ENCODE peak calls at places on chromosome 13, in four cellular contexts. C is tibial artery, T is keratinocyte, Y is body of pancreas. U is an unnamed sample.

GRCh38 chr13:47680752-47681151 is 320.3 kb downstream of the SUCLA2 start:
- DNase-seq in C (no peak), T (no peak), Y (no peak), U (no peak)

GRCh38 chr13:64855506-64855905 is 2374.6 kb downstream of the PCDH9 start:
- DNase-seq in C (no peak), T (no peak), Y (no peak), U (no peak)

GRCh38 chr13:40124648-40125045 is 469.2 kb downstream of the COG6 start:
- DNase-seq in C (no peak), T (no peak), Y (no peak), U (no peak)

GRCh38 chr13:98476106-98476505 is 100.8 kb downstream of the STK24 start:
- DNase-seq in C (no peak), T (no peak), Y (peak; percentile 52), U (no peak)

GRCh38 chr13:20033486-20033885 is 75.0 kb downstream of the ZMYM2 start:
- DNase-seq in C (no peak), T (no peak), Y (no peak), U (no peak)

GRCh38 chr13:81639984-81640582 is 1299.2 kb upstream of the SPRY2 start:
- DNase-seq in C (no peak), T (no peak), Y (peak; percentile 24), U (peak; percentile 9)

GRCh38 chr13:99260216-99260615 is 2.0 kb upstream of the GPR18 start:
- DNase-seq in C (no peak), T (no peak), Y (no peak), U (no peak)

GRCh38 chr13:48653074-48654054 is at the start of gene CYSLTR2:
- DNase-seq in C (no peak), T (no peak), Y (no peak), U (no peak)

GRCh38 chr13:73870970-73871935 is 263.0 kb downstream of the KLF12 start:
- DNase-seq in C (peak; percentile 40), T (no peak), Y (no peak), U (no peak)

GRCh38 chr13:76976488-76976887 is 15.4 kb upstream of the CLN5 start:
- DNase-seq in C (no peak), T (no peak), Y (no peak), U (no peak)

GRCh38 chr13:71860547-71861131 is 6.4 kb downstream of the DACH1 start:
- DNase-seq in C (no peak), T (no peak), Y (no peak), U (no peak)

GRCh38 chr13:76836311-76836710 is 49.9 kb downstream of the KCTD12 start:
- DNase-seq in C (no peak), T (no peak), Y (no peak), U (no peak)

GRCh38 chr13:47976325-47976724 is 24.7 kb downstream of the SUCLA2 start:
- DNase-seq in C (no peak), T (no peak), Y (no peak), U (no peak)

GRCh38 chr13:40993119-40993518 is 26.0 kb downstream of the ELF1 start:
- DNase-seq in C (no peak), T (no peak), Y (peak; percentile 71), U (no peak)

GRCh38 chr13:64206430-64207225 is 2791.0 kb upstream of the PCDH20 start:
- DNase-seq in C (no peak), T (no peak), Y (no peak), U (no peak)

GRCh38 chr13:43879323-43880181 is at the start of the genes CCDC122 and LACC1:
- DNase-seq in C (peak; percentile 78), T (no peak), Y (peak; percentile 87), U (peak; percentile 43)

GRCh38 chr13:47794963-47795362 is 206.1 kb downstream of the SUCLA2 start:
- DNase-seq in C (no peak), T (no peak), Y (no peak), U (no peak)

GRCh38 chr13:99659234-99659633 is 158.0 kb downstream of the TM9SF2 start:
- DNase-seq in C (no peak), T (no peak), Y (no peak), U (no peak)

GRCh38 chr13:40340368-40341085 is 325.9 kb downstream of the FOXO1 start:
- DNase-seq in C (no peak), T (no peak), Y (peak; percentile 83), U (no peak)

GRCh38 chr13:33953203-33953602 is 135.3 kb downstream of the RFC3 start:
- DNase-seq in C (no peak), T (no peak), Y (no peak), U (no peak)

GRCh38 chr13:77002590-77003190 is 10.8 kb downstream of the CLN5 start:
- DNase-seq in C (no peak), T (no peak), Y (no peak), U (no peak)

GRCh38 chr13:63838366-63839110 is 2422.9 kb upstream of the PCDH20 start:
- DNase-seq in C (no peak), T (no peak), Y (no peak), U (no peak)

GRCh38 chr13:106570354-106570822 is 2.5 kb upstream of the ARGLU1 start:
- DNase-seq in C (peak; percentile 83), T (peak; percentile 62), Y (peak; percentile 86), U (peak; percentile 38)

GRCh38 chr13:98224557-98224956 is 47.5 kb upstream of the RNF113B start:
- DNase-seq in C (no peak), T (no peak), Y (no peak), U (no peak)

GRCh38 chr13:110517505-110518149 is 43.9 kb downstream of the RAB20 start:
- DNase-seq in C (no peak), T (no peak), Y (no peak), U (no peak)

GRCh38 chr13:41606646-41607045 is 149.3 kb downstream of the RGCC start:
- DNase-seq in C (no peak), T (no peak), Y (no peak), U (no peak)

GRCh38 chr13:48318714-48319457 is 15.3 kb downstream of the RB1 start:
- DNase-seq in C (peak; percentile 33), T (no peak), Y (peak; percentile 41), U (no peak)

GRCh38 chr13:100491164-100491847 is 97.3 kb downstream of the GGACT start:
- DNase-seq in C (peak; percentile 55), T (no peak), Y (no peak), U (no peak)

GRCh38 chr13:20002766-20003165 is 44.2 kb downstream of the ZMYM2 start:
- DNase-seq in C (no peak), T (no peak), Y (no peak), U (no peak)

GRCh38 chr13:100828226-100828625 is 153.6 kb upstream of the TMTC4 start:
- DNase-seq in C (no peak), T (no peak), Y (no peak), U (peak; percentile 42)

GRCh38 chr13:44148159-44148929 is 225.3 kb upstream of the SERP2 start:
- DNase-seq in C (no peak), T (no peak), Y (no peak), U (no peak)

GRCh38 chr13:52010890-52011689 is at the start of gene ATP7B:
- DNase-seq in C (peak; percentile 23), T (no peak), Y (peak; percentile 24), U (peak; percentile 11)
- TF ChIP-seq CTCF in C (peak; percentile 9), T (no peak), Y (no peak), U (no peak)

DNA sequence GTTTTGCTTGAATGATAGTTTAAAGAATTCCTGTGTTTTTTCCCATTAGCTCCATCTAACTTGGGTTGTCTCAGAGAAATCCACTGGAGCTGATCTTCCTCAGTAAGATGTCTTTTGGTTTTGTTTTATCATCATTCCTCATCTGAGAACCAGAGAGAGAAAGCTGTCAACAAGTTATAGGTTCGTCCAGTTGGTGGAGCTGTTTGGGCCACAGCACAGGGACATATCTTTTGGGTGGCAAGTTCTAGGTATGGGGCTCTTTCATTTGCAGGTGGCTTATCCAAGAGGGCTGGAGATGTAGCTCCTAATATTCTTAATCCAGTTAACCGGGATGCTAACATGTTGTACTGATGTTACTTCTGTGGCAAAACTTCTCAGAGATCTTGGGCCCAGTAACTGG is 174.2 kb downstream of the KCNRG start:
- DNase-seq in C (no peak), T (no peak), Y (no peak), U (no peak)
- TF ChIP-seq CTCF in C (no peak), T (no peak), Y (no peak), U (peak; percentile 3)

DNA sequence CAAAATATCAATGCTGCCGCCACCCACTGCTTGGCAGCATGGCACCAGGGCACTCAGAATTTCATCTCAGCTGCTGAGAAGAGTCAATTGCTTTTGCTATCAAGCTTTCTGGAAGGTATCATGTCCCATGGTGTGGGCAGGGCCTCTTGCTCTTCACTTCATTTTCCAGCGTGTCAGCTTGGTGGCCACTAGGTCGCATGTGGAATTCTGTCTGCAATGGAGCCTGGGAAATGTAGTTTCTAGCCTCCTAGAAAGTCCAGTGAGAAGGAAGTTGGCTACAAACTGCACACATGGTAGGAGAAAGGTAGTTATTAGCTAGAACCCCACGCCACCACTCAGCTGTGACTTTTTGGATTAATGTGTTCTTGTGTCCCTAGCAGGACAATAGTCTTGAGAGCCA is 105.3 kb downstream of the MYO16 start:
- DNase-seq in C (no peak), T (no peak), Y (no peak), U (peak; percentile 48)
- TF ChIP-seq CTCF in C (no peak), T (no peak), Y (no peak), U (no peak)

GRCh38 chr13:83634601-83635000 is 247.7 kb downstream of the SLITRK1 start:
- DNase-seq in C (no peak), T (no peak), Y (no peak), U (no peak)
- TF ChIP-seq CTCF in C (no peak), T (no peak), Y (no peak), U (no peak)

DNA sequence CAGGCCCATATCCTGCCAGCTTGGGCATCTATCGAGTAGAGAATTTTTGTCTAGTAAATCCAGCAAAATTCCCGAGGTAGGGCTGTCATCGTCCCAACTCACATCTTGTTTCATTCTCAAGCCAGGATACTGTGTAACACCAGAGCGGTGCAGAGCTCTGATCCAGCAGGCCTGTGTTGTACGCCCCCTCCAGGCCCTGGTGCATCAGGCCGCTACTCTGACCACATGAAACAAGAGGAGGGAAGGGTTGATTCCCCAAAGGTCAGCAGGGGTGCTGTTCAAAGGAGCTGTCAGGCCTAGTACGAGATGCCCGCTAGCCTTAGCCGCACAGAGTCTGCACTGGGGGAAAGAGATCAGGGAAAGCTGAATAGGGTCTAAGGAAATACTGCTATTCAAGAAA is 276.0 kb downstream of the SLC7A1 start:
- DNase-seq in C (no peak), T (no peak), Y (no peak), U (no peak)
- TF ChIP-seq CTCF in C (no peak), T (no peak), Y (no peak), U (no peak)

GRCh38 chr13:53206455-53206854 is 177.8 kb downstream of the OLFM4 start:
- DNase-seq in C (no peak), T (no peak), Y (no peak), U (no peak)
- TF ChIP-seq CTCF in C (no peak), T (no peak), Y (peak; percentile 29), U (peak; percentile 9)

DNA sequence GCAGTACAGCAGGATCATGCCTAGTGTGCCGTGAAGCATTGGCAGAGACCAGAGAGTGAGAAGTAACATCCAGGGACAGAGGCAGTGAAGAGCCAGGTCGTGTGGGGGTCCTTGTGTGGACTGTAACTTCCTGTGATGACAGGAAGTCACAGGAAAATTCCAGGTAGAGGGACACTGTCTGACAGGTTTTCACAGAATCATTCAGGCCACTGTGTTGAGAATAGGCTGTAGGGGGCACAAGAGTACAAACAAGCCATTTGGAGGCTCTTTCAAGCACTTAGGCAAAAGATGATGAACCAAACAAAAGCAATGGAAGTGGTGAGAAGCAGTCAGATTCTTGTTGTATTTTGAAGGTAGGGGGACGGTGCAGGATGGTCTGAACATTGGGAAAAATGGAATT is 46.4 kb downstream of the N4BP2L1 start:
- DNase-seq in C (no peak), T (no peak), Y (peak; percentile 34), U (no peak)
- TF ChIP-seq CTCF in C (peak; percentile 41), T (peak; percentile 49), Y (peak; percentile 31), U (peak; percentile 52)